ENCODE peak calls at places on chromosomes 5 and 9, in nine cellular contexts. L is lower lobe of right lung; A is AG04450; H is CD4-positive, alpha-beta memory T cell; B is tibial nerve; E is heart left ventricle; D is OCI-LY7; J is ovary; X is psoas muscle. Y is an unnamed sample.

GRCh38 chr9:115127191-115127817 is 9.3 kb upstream of the TNC start:
- DNase-seq in L (no peak), A (peak), H (no peak), B (no peak), E (no peak), D (no peak), J (no peak), X (no peak), Y (no peak)

GRCh38 chr5:116068028-116068632 is 16.7 kb upstream of the COMMD10 start:
- DNase-seq in L (no peak), A (peak), H (peak), B (peak), E (no peak), D (peak), J (no peak), X (no peak), Y (no peak)

GRCh38 chr5:98713027-98713426 is 60.4 kb upstream of the RGMB start:
- DNase-seq in L (no peak), A (peak), H (no peak), B (no peak), E (no peak), D (no peak), J (no peak), X (no peak), Y (no peak)

GRCh38 chr9:111099199-111100005 is 61.1 kb upstream of the LPAR1 start:
- DNase-seq in L (no peak), A (no peak), H (no peak), B (no peak), E (no peak), D (no peak), J (no peak), X (no peak), Y (no peak)

GRCh38 chr5:78009937-78010527 is 233.9 kb upstream of the TBCA start:
- DNase-seq in L (no peak), A (peak), H (no peak), B (no peak), E (no peak), D (no peak), J (no peak), X (no peak), Y (no peak)

GRCh38 chr9:121943463-121943862 is 149.6 kb downstream of the TTLL11 start:
- DNase-seq in L (no peak), A (no peak), H (no peak), B (no peak), E (no peak), D (peak), J (no peak), X (no peak), Y (no peak)

GRCh38 chr9:31103836-31104235 is 1280.6 kb upstream of the ACO1 start:
- DNase-seq in L (no peak), A (no peak), H (no peak), B (no peak), E (no peak), D (no peak), J (no peak), X (no peak), Y (no peak)

GRCh38 chr9:131986576-131986975 is 93.1 kb downstream of the MED27 start:
- DNase-seq in L (no peak), A (no peak), H (no peak), B (no peak), E (no peak), D (no peak), J (no peak), X (no peak), Y (no peak)

GRCh38 chr9:136488247-136489214 is 5.7 kb upstream of the SEC16A start:
- DNase-seq in L (peak), A (no peak), H (peak), B (peak), E (peak), D (peak), J (peak), X (peak), Y (no peak)

GRCh38 chr9:134915046-134915930 is 2.4 kb downstream of the FCN1 start:
- DNase-seq in L (peak), A (no peak), H (no peak), B (no peak), E (no peak), D (no peak), J (no peak), X (no peak), Y (no peak)

GRCh38 chr9:121217609-121218292 is 16.1 kb upstream of the RAB14 start:
- DNase-seq in L (no peak), A (no peak), H (no peak), B (no peak), E (no peak), D (no peak), J (no peak), X (no peak), Y (no peak)

GRCh38 chr5:81505672-81506071 is 111.7 kb upstream of the ACOT12 start:
- DNase-seq in L (no peak), A (no peak), H (no peak), B (no peak), E (no peak), D (no peak), J (no peak), X (no peak), Y (no peak)

GRCh38 chr5:10106806-10107205 is 142.9 kb downstream of the ATPSCKMT start:
- DNase-seq in L (no peak), A (no peak), H (no peak), B (no peak), E (no peak), D (no peak), J (no peak), X (no peak), Y (no peak)

GRCh38 chr5:37207802-37208201 is 41.4 kb downstream of the CPLANE1 start:
- DNase-seq in L (no peak), A (no peak), H (no peak), B (no peak), E (no peak), D (no peak), J (no peak), X (no peak), Y (no peak)
- H3K27ac ChIP-seq in L (no peak), A (no peak), H (no peak), B (no peak), E (no peak), D (no peak), J (no peak), X (no peak), Y (no peak)

DNA sequence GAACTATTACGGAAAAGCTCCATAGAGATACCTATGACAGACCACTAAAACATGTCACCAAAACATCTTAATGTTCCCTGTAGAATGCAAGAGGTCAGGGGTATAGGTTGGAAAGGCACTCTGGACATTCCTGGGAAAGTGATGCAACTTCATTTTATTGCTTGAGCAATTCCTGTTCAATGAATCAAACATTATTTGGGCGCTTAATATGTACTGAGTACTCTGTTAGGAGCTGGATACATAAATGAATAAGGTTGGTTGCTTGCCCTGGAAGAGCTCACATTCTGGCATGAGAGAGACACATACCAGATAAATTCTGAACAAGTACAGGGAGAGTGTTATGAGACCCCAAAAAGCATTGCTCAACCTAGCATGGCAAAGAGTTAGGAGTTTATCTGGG is 408.9 kb upstream of the DMAC1 start:
- DNase-seq in L (no peak), A (no peak), H (no peak), B (no peak), E (no peak), D (no peak), J (no peak), X (no peak), Y (no peak)
- H3K27ac ChIP-seq in L (no peak), A (no peak), H (no peak), B (no peak), E (no peak), D (no peak), J (no peak), X (no peak), Y (no peak)

GRCh38 chr9:109861918-109862317 is 81.9 kb downstream of the PALM2AKAP2 start:
- DNase-seq in L (no peak), A (no peak), H (no peak), B (no peak), E (no peak), D (no peak), J (no peak), X (no peak), Y (no peak)
- H3K27ac ChIP-seq in L (peak), A (no peak), H (no peak), B (peak), E (peak), D (no peak), J (no peak), X (no peak), Y (peak)

DNA sequence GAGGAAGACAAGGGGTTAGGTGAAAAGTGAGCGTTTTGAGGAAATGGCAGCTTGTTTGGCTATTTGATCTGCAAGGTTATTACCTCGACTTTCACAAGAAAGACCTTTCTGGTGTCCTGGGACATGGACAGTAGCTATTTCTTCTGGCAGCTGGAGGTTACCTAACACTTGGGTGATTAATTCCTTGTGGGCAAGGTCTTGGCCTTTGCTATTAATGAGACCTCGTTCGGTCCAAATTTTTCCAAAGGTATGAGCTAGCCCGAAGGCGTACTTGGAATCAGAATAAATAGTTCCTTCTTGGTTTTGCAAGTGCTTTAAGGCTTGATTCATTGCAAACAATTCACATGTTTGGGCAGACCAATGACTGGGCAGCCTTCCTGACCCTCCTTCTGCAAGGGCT is 4.9 kb downstream of the GTF3C5 start:
- DNase-seq in L (peak), A (no peak), H (no peak), B (no peak), E (no peak), D (no peak), J (no peak), X (no peak), Y (no peak)
- H3K27ac ChIP-seq in L (no peak), A (no peak), H (no peak), B (no peak), E (no peak), D (no peak), J (no peak), X (no peak), Y (no peak)

GRCh38 chr9:117170567-117170966 is 244.3 kb downstream of the ASTN2 start:
- DNase-seq in L (no peak), A (no peak), H (no peak), B (no peak), E (no peak), D (no peak), J (no peak), X (no peak), Y (no peak)
- H3K27ac ChIP-seq in L (no peak), A (no peak), H (no peak), B (no peak), E (no peak), D (no peak), J (no peak), X (no peak), Y (no peak)

GRCh38 chr5:65624570-65625555 is at the start of the genes SHLD3 and TRAPPC13:
- DNase-seq in L (peak), A (peak), H (peak), B (peak), E (peak), D (peak), J (peak), X (peak), Y (peak)
- H3K27ac ChIP-seq in L (peak), A (peak), H (peak), B (peak), E (peak), D (peak), J (peak), X (peak), Y (peak)

Y was measured in caudate nucleus.